ENCODE peak calls at places on chromosomes 6 and 20, in eight cellular contexts. Q is MM.1S, T is PC-3, I is HCT116, R is GM23338, S is PC-9, G is hepatocyte, W is SK-N-SH. J is an unnamed sample. For H3K9me2, the result is how much of the 10 kb centered on the place peaks cover.

GRCh38 chr6:51792273-51793030 is 295.0 kb downstream of the PKHD1 start:
- DNase-seq in Q (no peak), T (peak), I (no peak), R (peak), S (no peak), G (no peak), W (no peak), J (no peak)

GRCh38 chr6:109308018-109308492 is 74.2 kb downstream of the CD164 start:
- DNase-seq in Q (no peak), T (peak), I (no peak), R (no peak), S (no peak), G (peak), W (no peak), J (no peak)

GRCh38 chr20:62924567-62925419 is 1.5 kb downstream of the DIDO1 start:
- DNase-seq in Q (no peak), T (peak), I (no peak), R (no peak), S (no peak), G (peak), W (peak), J (no peak)

GRCh38 chr20:36085686-36086267 is 68.8 kb upstream of the EPB41L1 start:
- DNase-seq in Q (no peak), T (peak), I (peak), R (no peak), S (peak), G (peak), W (no peak), J (no peak)

GRCh38 chr20:58017237-58017969 is 211.1 kb downstream of the ANKRD60 start:
- DNase-seq in Q (no peak), T (peak), I (peak), R (no peak), S (peak), G (no peak), W (no peak), J (no peak)

GRCh38 chr20:41362748-41363140 is 3.9 kb downstream of the EMILIN3 start:
- DNase-seq in Q (no peak), T (no peak), I (no peak), R (no peak), S (no peak), G (no peak), W (no peak), J (no peak)

GRCh38 chr6:139925894-139926641 is 551.6 kb upstream of the CITED2 start:
- DNase-seq in Q (no peak), T (no peak), I (no peak), R (no peak), S (no peak), G (peak), W (peak), J (no peak)

GRCh38 chr20:13687827-13688226 is 49.1 kb upstream of the TASP1 start:
- DNase-seq in Q (no peak), T (no peak), I (no peak), R (no peak), S (no peak), G (no peak), W (no peak), J (no peak)

GRCh38 chr6:43076093-43076927 is at the start of gene PTK7:
- DNase-seq in Q (no peak), T (peak), I (no peak), R (peak), S (peak), G (peak), W (peak), J (peak)

GRCh38 chr6:143061597-143062385 is 1.1 kb downstream of the AIG1 start:
- DNase-seq in Q (no peak), T (no peak), I (no peak), R (no peak), S (no peak), G (peak), W (no peak), J (no peak)

GRCh38 chr20:10673176-10673830 is 496 bp downstream of the JAG1 start:
- DNase-seq in Q (peak), T (no peak), I (no peak), R (peak), S (peak), G (peak), W (peak), J (peak)

GRCh38 chr6:160945516-160946177 is 45.9 kb upstream of the MAP3K4 start:
- DNase-seq in Q (no peak), T (no peak), I (no peak), R (peak), S (no peak), G (no peak), W (no peak), J (no peak)

GRCh38 chr20:17848649-17849048 is 119.9 kb downstream of the SNX5 start:
- DNase-seq in Q (peak), T (no peak), I (no peak), R (no peak), S (no peak), G (no peak), W (no peak), J (peak)

GRCh38 chr20:23161968-23162696 is 76.0 kb upstream of the CD93 start:
- DNase-seq in Q (no peak), T (peak), I (no peak), R (no peak), S (peak), G (peak), W (no peak), J (no peak)

GRCh38 chr6:79240509-79240908 is 6.0 kb upstream of the HMGN3 start:
- DNase-seq in Q (no peak), T (no peak), I (no peak), R (no peak), S (peak), G (no peak), W (no peak), J (no peak)

GRCh38 chr20:35561268-35561667 is 19.4 kb downstream of the ERGIC3 start:
- DNase-seq in Q (peak), T (peak), I (no peak), R (peak), S (peak), G (peak), W (peak), J (peak)

GRCh38 chr6:40630046-40630445 is 42.9 kb upstream of the LRFN2 start:
- DNase-seq in Q (no peak), T (no peak), I (no peak), R (no peak), S (no peak), G (peak), W (peak), J (no peak)

GRCh38 chr20:4026093-4026601 is 10.8 kb upstream of the RNF24 start:
- DNase-seq in Q (no peak), T (peak), I (no peak), R (peak), S (no peak), G (peak), W (peak), J (no peak)
- TF ChIP-seq CTCF in Q (no peak), T (peak), I (no peak), R (peak), S (no peak), G (peak), W (no peak), J (peak)

GRCh38 chr6:131692589-131692988 is 8.6 kb downstream of the OR2A4 start:
- DNase-seq in Q (no peak), T (no peak), I (no peak), R (no peak), S (no peak), G (no peak), W (no peak), J (no peak)

GRCh38 chr6:131688286-131688685 is 12.9 kb downstream of the OR2A4 start:
- DNase-seq in Q (peak), T (no peak), I (no peak), R (no peak), S (no peak), G (no peak), W (no peak), J (no peak)

GRCh38 chr6:131694832-131695426 is 6.3 kb downstream of the OR2A4 start:
- DNase-seq in Q (peak), T (peak), I (peak), R (peak), S (peak), G (peak), W (peak), J (peak)

GRCh38 chr6:131696956-131697355 is 4.2 kb downstream of the OR2A4 start:
- DNase-seq in Q (no peak), T (no peak), I (no peak), R (no peak), S (no peak), G (no peak), W (no peak), J (no peak)

GRCh38 chr6:131693384-131693783 is 7.8 kb downstream of the OR2A4 start:
- DNase-seq in Q (no peak), T (no peak), I (no peak), R (no peak), S (no peak), G (no peak), W (no peak), J (no peak)
- H3K27ac ChIP-seq in Q (no peak), T (no peak), I (no peak), R (peak), S (no peak), G (no peak), W (no peak), J (no peak)

GRCh38 chr20:25467441-25467840 is 60.0 kb downstream of the GINS1 start:
- DNase-seq in Q (no peak), T (no peak), I (no peak), R (no peak), S (no peak), G (no peak), W (no peak), J (no peak)

GRCh38 chr20:25468126-25469075 is 60.9 kb downstream of the GINS1 start:
- DNase-seq in Q (no peak), T (no peak), I (no peak), R (no peak), S (no peak), G (no peak), W (no peak), J (no peak)

GRCh38 chr20:25469558-25469957 is 62.1 kb downstream of the GINS1 start:
- DNase-seq in Q (no peak), T (no peak), I (no peak), R (no peak), S (no peak), G (no peak), W (no peak), J (no peak)

GRCh38 chr20:25470045-25470444 is 62.6 kb downstream of the GINS1 start:
- DNase-seq in Q (peak), T (peak), I (peak), R (peak), S (peak), G (peak), W (peak), J (peak)

DNA sequence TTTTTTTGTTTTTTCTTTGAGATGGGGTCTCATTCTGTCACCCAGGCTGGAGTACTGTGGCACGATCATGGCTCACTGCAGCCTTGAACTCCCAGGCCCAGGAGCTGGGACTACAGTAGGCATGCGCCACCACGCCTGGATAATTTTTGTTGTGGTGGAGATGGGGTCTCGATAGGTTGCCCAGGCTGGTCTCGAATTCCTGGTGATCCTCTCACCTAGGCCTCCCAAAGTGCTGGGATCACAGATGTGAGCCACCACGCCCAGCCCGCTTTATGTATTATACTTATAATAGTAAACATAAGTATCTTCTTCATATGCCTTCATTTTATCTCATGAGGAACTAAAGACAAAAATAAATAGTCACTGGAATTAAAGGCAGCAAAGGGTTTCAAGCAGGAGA is 63.5 kb downstream of the GINS1 start:
- DNase-seq in Q (no peak), T (no peak), I (no peak), R (no peak), S (no peak), G (no peak), W (no peak), J (no peak)
- H3K9me2 ChIP-seq in Q (under half), T (under half), I (under half), R (under half), S (under half), G (under half), W (under half), J (under half)

GRCh38 chr6:17589402-17590116 is 10.5 kb upstream of the FAM8A1 start:
- DNase-seq in Q (no peak), T (peak), I (peak), R (peak), S (peak), G (peak), W (no peak), J (no peak)
- TF ChIP-seq CTCF in Q (no peak), T (peak), I (no peak), R (no peak), S (no peak), G (peak), W (no peak), J (no peak)

GRCh38 chr20:52015155-52015554 is 176.4 kb downstream of the ZFP64 start:
- DNase-seq in Q (no peak), T (no peak), I (no peak), R (no peak), S (no peak), G (no peak), W (no peak), J (no peak)
- H3K27ac ChIP-seq in Q (no peak), T (no peak), I (no peak), R (no peak), S (no peak), G (peak), W (no peak), J (no peak)

GRCh38 chr6:144935181-144935580 is 650.0 kb downstream of the UTRN start:
- DNase-seq in Q (no peak), T (no peak), I (no peak), R (no peak), S (no peak), G (no peak), W (no peak), J (no peak)

GRCh38 chr6:144931172-144932035 is 646.3 kb downstream of the UTRN start:
- DNase-seq in Q (peak), T (peak), I (no peak), R (peak), S (peak), G (peak), W (peak), J (peak)

GRCh38 chr6:144928847-144929246 is 643.7 kb downstream of the UTRN start:
- DNase-seq in Q (no peak), T (no peak), I (no peak), R (no peak), S (no peak), G (no peak), W (no peak), J (no peak)

GRCh38 chr6:144932621-144933020 is 647.5 kb downstream of the UTRN start:
- DNase-seq in Q (no peak), T (no peak), I (no peak), R (no peak), S (no peak), G (no peak), W (no peak), J (no peak)

DNA sequence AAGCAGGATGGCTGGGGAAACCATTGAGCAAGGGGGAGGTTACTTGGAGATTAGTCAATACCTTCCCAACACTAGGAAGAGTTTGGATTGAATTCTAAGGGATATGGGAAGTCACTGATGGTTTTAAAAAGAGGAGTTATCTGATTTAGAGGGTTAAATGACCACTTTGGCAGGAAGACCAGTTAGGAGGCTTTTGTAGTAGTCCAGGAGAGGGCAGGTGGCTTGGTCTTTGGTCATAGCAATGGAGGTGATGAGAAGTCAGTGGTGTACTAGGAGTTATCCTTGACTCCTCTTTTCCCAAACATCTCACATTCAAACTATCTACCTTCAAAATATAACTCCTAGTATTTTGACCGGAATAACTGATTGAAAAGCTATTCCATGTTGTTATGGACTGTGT is 644.1 kb downstream of the UTRN start:
- DNase-seq in Q (no peak), T (no peak), I (no peak), R (no peak), S (no peak), G (no peak), W (no peak), J (no peak)
- H3K9me2 ChIP-seq in Q (under half), T (under half), I (under half), R (under half), S (under half), G (under half), W (under half), J (under half)

GRCh38 chr20:34108616-34109174 is 3.3 kb downstream of the EIF2S2 start:
- DNase-seq in Q (no peak), T (no peak), I (no peak), R (no peak), S (no peak), G (no peak), W (no peak), J (no peak)
- TF ChIP-seq CTCF in Q (no peak), T (no peak), I (no peak), R (no peak), S (no peak), G (no peak), W (no peak), J (no peak)